ENCODE peak calls at places on chromosomes 7 and 10, in five cellular contexts. One of them, this sample, is unnamed.

GRCh38 chr10:43262902-43263466 is 3.9 kb downstream of the RASGEF1A start:
- DNase-seq in thyroid gland: no peak
- DNase-seq in GM12878: no peak
- DNase-seq in NB4: no peak
- DNase-seq in prostate gland: no peak
- DNase-seq in this sample: no peak

GRCh38 chr7:117834983-117835664 is 38.1 kb downstream of the CTTNBP2 start:
- DNase-seq in thyroid gland: peak
- DNase-seq in GM12878: no peak
- DNase-seq in NB4: peak
- DNase-seq in prostate gland: no peak
- DNase-seq in this sample: no peak

GRCh38 chr7:1895664-1896515 is 225.8 kb downstream of the ELFN1 start:
- DNase-seq in thyroid gland: no peak
- DNase-seq in GM12878: no peak
- DNase-seq in NB4: no peak
- DNase-seq in prostate gland: no peak
- DNase-seq in this sample: no peak

GRCh38 chr10:72906446-72906845 is 12.9 kb downstream of the OIT3 start:
- DNase-seq in thyroid gland: no peak
- DNase-seq in GM12878: no peak
- DNase-seq in NB4: no peak
- DNase-seq in prostate gland: no peak
- DNase-seq in this sample: no peak

GRCh38 chr7:923108-924041 is 31.1 kb downstream of the ADAP1 start:
- DNase-seq in thyroid gland: peak
- DNase-seq in GM12878: peak
- DNase-seq in NB4: peak
- DNase-seq in prostate gland: no peak
- DNase-seq in this sample: no peak

GRCh38 chr7:2604608-2605174 is 27.1 kb upstream of the TTYH3 start:
- DNase-seq in thyroid gland: peak
- DNase-seq in GM12878: no peak
- DNase-seq in NB4: no peak
- DNase-seq in prostate gland: no peak
- DNase-seq in this sample: no peak

GRCh38 chr10:10233256-10233655 is 784.4 kb upstream of the CELF2 start:
- DNase-seq in thyroid gland: no peak
- DNase-seq in GM12878: no peak
- DNase-seq in NB4: no peak
- DNase-seq in prostate gland: no peak
- DNase-seq in this sample: no peak

GRCh38 chr10:43229208-43230061 is 37.4 kb downstream of the RASGEF1A start:
- DNase-seq in thyroid gland: peak
- DNase-seq in GM12878: no peak
- DNase-seq in NB4: no peak
- DNase-seq in prostate gland: no peak
- DNase-seq in this sample: no peak

GRCh38 chr10:32171213-32171612 is 115.0 kb upstream of the KIF5B start:
- DNase-seq in thyroid gland: peak
- DNase-seq in GM12878: no peak
- DNase-seq in NB4: no peak
- DNase-seq in prostate gland: peak
- DNase-seq in this sample: no peak

GRCh38 chr7:157273208-157274202 is 63.3 kb upstream of the DNAJB6 start:
- DNase-seq in thyroid gland: peak
- DNase-seq in GM12878: no peak
- DNase-seq in NB4: peak
- DNase-seq in prostate gland: peak
- DNase-seq in this sample: no peak

GRCh38 chr7:8443871-8444756 is 10.7 kb downstream of the NXPH1 start:
- DNase-seq in thyroid gland: no peak
- DNase-seq in GM12878: no peak
- DNase-seq in NB4: no peak
- DNase-seq in prostate gland: no peak
- DNase-seq in this sample: no peak

GRCh38 chr7:155170331-155170730 is 100.2 kb downstream of the HTR5A start:
- DNase-seq in thyroid gland: no peak
- DNase-seq in GM12878: no peak
- DNase-seq in NB4: no peak
- DNase-seq in prostate gland: no peak
- DNase-seq in this sample: no peak

GRCh38 chr10:130364631-130365030 is 228.4 kb downstream of the GLRX3 start:
- DNase-seq in thyroid gland: no peak
- DNase-seq in GM12878: no peak
- DNase-seq in NB4: no peak
- DNase-seq in prostate gland: no peak
- DNase-seq in this sample: no peak

GRCh38 chr7:140326116-140326928 is 72.0 kb downstream of the SLC37A3 start:
- DNase-seq in thyroid gland: peak
- DNase-seq in GM12878: no peak
- DNase-seq in NB4: peak
- DNase-seq in prostate gland: peak
- DNase-seq in this sample: no peak

GRCh38 chr7:99004781-99005500 is 126.6 kb downstream of the TRRAP start:
- DNase-seq in thyroid gland: no peak
- DNase-seq in GM12878: no peak
- DNase-seq in NB4: no peak
- DNase-seq in prostate gland: no peak
- DNase-seq in this sample: no peak

GRCh38 chr10:67663449-67664087 is 32.4 kb downstream of the CTNNA3 start:
- DNase-seq in thyroid gland: no peak
- DNase-seq in GM12878: no peak
- DNase-seq in NB4: no peak
- DNase-seq in prostate gland: no peak
- DNase-seq in this sample: no peak

GRCh38 chr10:73875139-73875475 is 752 bp upstream of the CAMK2G start:
- DNase-seq in thyroid gland: no peak
- DNase-seq in GM12878: no peak
- DNase-seq in NB4: no peak
- DNase-seq in prostate gland: no peak
- DNase-seq in this sample: no peak

GRCh38 chr10:42989481-42989921 is 87.4 kb upstream of the RET start:
- DNase-seq in thyroid gland: no peak
- DNase-seq in GM12878: no peak
- DNase-seq in NB4: peak
- DNase-seq in prostate gland: no peak
- DNase-seq in this sample: no peak

GRCh38 chr7:3112499-3113134 is 69.0 kb upstream of the CARD11 start:
- DNase-seq in thyroid gland: no peak
- DNase-seq in GM12878: no peak
- DNase-seq in NB4: no peak
- DNase-seq in prostate gland: no peak
- DNase-seq in this sample: no peak

GRCh38 chr7:90238017-90238416 is 7.0 kb upstream of the CFAP69 start:
- DNase-seq in thyroid gland: no peak
- DNase-seq in GM12878: no peak
- DNase-seq in NB4: no peak
- DNase-seq in prostate gland: no peak
- DNase-seq in this sample: no peak

GRCh38 chr10:87089746-87090145 is 4.9 kb downstream of the GLUD1 start:
- DNase-seq in thyroid gland: no peak
- DNase-seq in GM12878: no peak
- DNase-seq in NB4: no peak
- DNase-seq in prostate gland: no peak
- DNase-seq in this sample: no peak

GRCh38 chr7:7970113-7970619 is 1.6 kb downstream of the GLCCI1 start:
- DNase-seq in thyroid gland: peak
- DNase-seq in GM12878: no peak
- DNase-seq in NB4: no peak
- DNase-seq in prostate gland: no peak
- DNase-seq in this sample: no peak

GRCh38 chr7:6486438-6487183 is 38.9 kb upstream of the DAGLB start:
- DNase-seq in thyroid gland: no peak
- DNase-seq in GM12878: no peak
- DNase-seq in NB4: no peak
- DNase-seq in prostate gland: no peak
- DNase-seq in this sample: no peak

GRCh38 chr10:27240891-27241639 is 468 bp upstream of the ACBD5 start:
- DNase-seq in thyroid gland: no peak
- DNase-seq in GM12878: no peak
- DNase-seq in NB4: peak
- DNase-seq in prostate gland: peak
- DNase-seq in this sample: peak

GRCh38 chr10:4546500-4546899 is 279.5 kb upstream of the AKR1E2 start:
- DNase-seq in thyroid gland: no peak
- DNase-seq in GM12878: no peak
- DNase-seq in NB4: no peak
- DNase-seq in prostate gland: no peak
- DNase-seq in this sample: no peak

GRCh38 chr10:66586897-66587679 is 338.7 kb upstream of the LRRTM3 start:
- DNase-seq in thyroid gland: no peak
- DNase-seq in GM12878: no peak
- DNase-seq in NB4: no peak
- DNase-seq in prostate gland: no peak
- DNase-seq in this sample: no peak

GRCh38 chr10:100338434-100339036 is 8.5 kb upstream of the SCD start:
- DNase-seq in thyroid gland: peak
- DNase-seq in GM12878: no peak
- DNase-seq in NB4: peak
- DNase-seq in prostate gland: peak
- DNase-seq in this sample: no peak

GRCh38 chr10:43968961-43969360 is 320.3 kb upstream of the ZNF32 start:
- DNase-seq in thyroid gland: no peak
- DNase-seq in GM12878: no peak
- DNase-seq in NB4: no peak
- DNase-seq in prostate gland: no peak
- DNase-seq in this sample: no peak

GRCh38 chr7:80604436-80604835 is 34.0 kb upstream of the CD36 start:
- DNase-seq in thyroid gland: no peak
- DNase-seq in GM12878: no peak
- DNase-seq in NB4: no peak
- DNase-seq in prostate gland: no peak
- DNase-seq in this sample: no peak

GRCh38 chr10:77428776-77429395 is 208.7 kb downstream of the KCNMA1 start:
- DNase-seq in thyroid gland: no peak
- DNase-seq in GM12878: no peak
- DNase-seq in NB4: peak
- DNase-seq in prostate gland: no peak
- DNase-seq in this sample: no peak

GRCh38 chr7:28643369-28644340 is 231.3 kb downstream of the CREB5 start:
- DNase-seq in thyroid gland: no peak
- DNase-seq in GM12878: no peak
- DNase-seq in NB4: no peak
- DNase-seq in prostate gland: no peak
- DNase-seq in this sample: no peak

GRCh38 chr7:43649755-43650274 is 66.9 kb downstream of the STK17A start:
- DNase-seq in thyroid gland: no peak
- DNase-seq in GM12878: peak
- DNase-seq in NB4: peak
- DNase-seq in prostate gland: no peak
- DNase-seq in this sample: no peak

GRCh38 chr7:43650457-43651052 is 67.6 kb downstream of the STK17A start:
- DNase-seq in thyroid gland: no peak
- DNase-seq in GM12878: no peak
- DNase-seq in NB4: peak
- DNase-seq in prostate gland: no peak
- DNase-seq in this sample: no peak

GRCh38 chr7:43647772-43648643 is 65.1 kb downstream of the STK17A start:
- DNase-seq in thyroid gland: peak
- DNase-seq in GM12878: peak
- DNase-seq in NB4: peak
- DNase-seq in prostate gland: peak
- DNase-seq in this sample: no peak

GRCh38 chr7:43647314-43647691 is 64.4 kb downstream of the STK17A start:
- DNase-seq in thyroid gland: no peak
- DNase-seq in GM12878: no peak
- DNase-seq in NB4: no peak
- DNase-seq in prostate gland: no peak
- DNase-seq in this sample: no peak

GRCh38 chr7:43648725-43649406 is 66.0 kb downstream of the STK17A start:
- DNase-seq in thyroid gland: no peak
- DNase-seq in GM12878: peak
- DNase-seq in NB4: peak
- DNase-seq in prostate gland: no peak
- DNase-seq in this sample: no peak
- TF ChIP-seq POLR2A in thyroid gland: no peak
- TF ChIP-seq POLR2A in GM12878: no peak
- TF ChIP-seq POLR2A in NB4: no peak
- TF ChIP-seq POLR2A in prostate gland: no peak
- TF ChIP-seq POLR2A in this sample: no peak

GRCh38 chr7:44999245-45000095 is 531 bp upstream of the CCM2 start:
- DNase-seq in thyroid gland: peak
- DNase-seq in GM12878: peak
- DNase-seq in NB4: peak
- DNase-seq in prostate gland: peak
- DNase-seq in this sample: peak
- TF ChIP-seq POLR2A in thyroid gland: peak
- TF ChIP-seq POLR2A in GM12878: no peak
- TF ChIP-seq POLR2A in NB4: peak
- TF ChIP-seq POLR2A in prostate gland: no peak
- TF ChIP-seq POLR2A in this sample: peak

DNA sequence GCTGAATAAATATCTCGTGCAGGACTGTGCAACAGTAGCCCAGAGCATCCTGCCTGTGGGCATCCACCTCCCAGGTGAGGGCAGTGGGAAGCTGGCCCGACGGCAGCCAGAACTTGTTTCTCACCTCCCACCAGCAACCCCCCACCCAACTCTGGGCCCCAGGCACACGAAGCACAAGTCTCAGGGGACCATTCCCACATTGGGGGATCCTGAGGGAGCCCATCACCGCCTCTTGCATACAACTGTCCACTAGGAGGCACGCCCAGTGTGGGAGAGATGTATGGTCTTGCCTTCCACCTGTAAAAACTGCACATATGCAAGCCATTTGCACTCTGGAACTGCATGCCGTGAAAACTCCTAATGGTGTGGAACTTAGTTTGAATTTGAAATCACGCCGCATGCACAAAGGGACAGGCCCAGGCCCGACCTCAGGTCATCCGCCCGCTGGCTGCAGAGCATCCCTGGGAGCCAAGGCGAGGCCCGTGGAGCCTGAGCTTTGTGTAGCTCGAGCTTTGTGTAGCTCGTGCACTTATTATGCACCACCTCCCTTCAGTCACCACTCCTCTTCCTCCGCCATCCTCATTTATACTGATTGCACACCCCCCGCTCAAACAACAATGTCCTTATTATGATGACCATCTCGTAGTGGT is 147.9 kb downstream of the ADCY1 start:
- DNase-seq in thyroid gland: no peak
- DNase-seq in GM12878: no peak
- DNase-seq in NB4: peak
- DNase-seq in prostate gland: no peak
- DNase-seq in this sample: no peak
- TF ChIP-seq POLR2A in thyroid gland: no peak
- TF ChIP-seq POLR2A in GM12878: peak
- TF ChIP-seq POLR2A in NB4: no peak
- TF ChIP-seq POLR2A in prostate gland: no peak
- TF ChIP-seq POLR2A in this sample: no peak

DNA sequence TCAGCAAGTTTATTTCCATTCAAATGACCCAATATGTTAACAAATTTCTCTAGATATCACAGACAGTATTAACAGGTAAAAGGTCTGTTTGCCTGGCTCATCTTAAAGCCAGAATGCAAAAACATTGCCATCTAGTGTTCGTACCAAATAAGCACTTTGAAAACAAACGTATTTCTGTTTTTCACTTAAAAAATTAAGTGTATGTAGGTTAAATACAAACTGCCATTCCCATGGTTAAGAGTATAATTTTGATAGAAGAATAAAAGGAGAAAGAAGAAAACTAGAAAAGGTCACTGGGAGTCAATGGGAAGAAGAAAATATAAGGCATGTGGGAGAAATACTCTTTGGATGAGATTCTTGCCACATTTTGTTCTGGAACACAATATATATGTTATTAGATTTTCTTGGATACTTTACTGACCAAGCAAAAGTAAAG is 51.0 kb downstream of the ORC5 start:
- DNase-seq in thyroid gland: no peak
- DNase-seq in GM12878: no peak
- DNase-seq in NB4: peak
- DNase-seq in prostate gland: no peak
- DNase-seq in this sample: no peak
- TF ChIP-seq POLR2A in thyroid gland: no peak
- TF ChIP-seq POLR2A in GM12878: no peak
- TF ChIP-seq POLR2A in NB4: no peak
- TF ChIP-seq POLR2A in prostate gland: no peak
- TF ChIP-seq POLR2A in this sample: no peak